ENCODE peak calls at places on chromosome 3, in ten cellular contexts. One of them, this sample, is unnamed.

GRCh38 chr3:117844676-117845075 is 1135.1 kb downstream of the TUSC7 start:
- DNase-seq in pancreas: no peak
- DNase-seq in tibial nerve: no peak
- DNase-seq in fibroblast of lung: peak
- DNase-seq in psoas muscle: no peak
- DNase-seq in tibial artery: no peak
- DNase-seq in colonic mucosa: no peak
- DNase-seq in neural progenitor cell: no peak
- DNase-seq in dorsolateral prefrontal cortex: no peak
- DNase-seq in cardiac muscle cell: no peak
- DNase-seq in this sample: no peak

GRCh38 chr3:34106879-34107278 is 308.4 kb downstream of the PDCD6IP start:
- DNase-seq in psoas muscle: no peak
- DNase-seq in dorsolateral prefrontal cortex: no peak
- DNase-seq in tibial artery: no peak
- DNase-seq in tibial nerve: no peak
- DNase-seq in fibroblast of lung: no peak
- DNase-seq in pancreas: no peak
- DNase-seq in neural progenitor cell: peak
- DNase-seq in cardiac muscle cell: peak
- DNase-seq in colonic mucosa: peak
- DNase-seq in this sample: no peak

GRCh38 chr3:133851266-133851906 is 44.3 kb downstream of the RAB6B start:
- DNase-seq in psoas muscle: no peak
- DNase-seq in colonic mucosa: no peak
- DNase-seq in dorsolateral prefrontal cortex: no peak
- DNase-seq in cardiac muscle cell: no peak
- DNase-seq in pancreas: no peak
- DNase-seq in neural progenitor cell: no peak
- DNase-seq in fibroblast of lung: no peak
- DNase-seq in tibial artery: no peak
- DNase-seq in tibial nerve: no peak
- DNase-seq in this sample: no peak

GRCh38 chr3:108322352-108322751 is 26.0 kb downstream of the HHLA2 start:
- DNase-seq in tibial nerve: no peak
- DNase-seq in fibroblast of lung: no peak
- DNase-seq in psoas muscle: no peak
- DNase-seq in tibial artery: no peak
- DNase-seq in cardiac muscle cell: no peak
- DNase-seq in neural progenitor cell: no peak
- DNase-seq in colonic mucosa: no peak
- DNase-seq in pancreas: no peak
- DNase-seq in dorsolateral prefrontal cortex: no peak
- DNase-seq in this sample: no peak

GRCh38 chr3:149958171-149958796 is 12.4 kb downstream of the PFN2 start:
- DNase-seq in neural progenitor cell: no peak
- DNase-seq in fibroblast of lung: no peak
- DNase-seq in dorsolateral prefrontal cortex: no peak
- DNase-seq in tibial artery: no peak
- DNase-seq in cardiac muscle cell: no peak
- DNase-seq in colonic mucosa: no peak
- DNase-seq in psoas muscle: no peak
- DNase-seq in tibial nerve: no peak
- DNase-seq in pancreas: no peak
- DNase-seq in this sample: no peak

GRCh38 chr3:111283165-111283564 is 211.5 kb downstream of the NECTIN3 start:
- DNase-seq in pancreas: no peak
- DNase-seq in fibroblast of lung: no peak
- DNase-seq in colonic mucosa: no peak
- DNase-seq in tibial artery: no peak
- DNase-seq in neural progenitor cell: no peak
- DNase-seq in tibial nerve: no peak
- DNase-seq in cardiac muscle cell: no peak
- DNase-seq in dorsolateral prefrontal cortex: no peak
- DNase-seq in psoas muscle: no peak
- DNase-seq in this sample: no peak

GRCh38 chr3:3196148-3196861 is 16.8 kb upstream of the CRBN start:
- DNase-seq in colonic mucosa: no peak
- DNase-seq in tibial artery: no peak
- DNase-seq in cardiac muscle cell: peak
- DNase-seq in pancreas: no peak
- DNase-seq in psoas muscle: no peak
- DNase-seq in tibial nerve: no peak
- DNase-seq in neural progenitor cell: peak
- DNase-seq in fibroblast of lung: no peak
- DNase-seq in dorsolateral prefrontal cortex: no peak
- DNase-seq in this sample: no peak

GRCh38 chr3:187709155-187709554 is 6.8 kb upstream of the RTP2 start:
- DNase-seq in colonic mucosa: no peak
- DNase-seq in cardiac muscle cell: peak
- DNase-seq in pancreas: no peak
- DNase-seq in neural progenitor cell: peak
- DNase-seq in psoas muscle: no peak
- DNase-seq in fibroblast of lung: no peak
- DNase-seq in tibial nerve: no peak
- DNase-seq in dorsolateral prefrontal cortex: no peak
- DNase-seq in tibial artery: no peak
- DNase-seq in this sample: no peak

GRCh38 chr3:154018100-154018696 is 103.0 kb upstream of the ARHGEF26 start:
- DNase-seq in pancreas: no peak
- DNase-seq in cardiac muscle cell: peak
- DNase-seq in fibroblast of lung: peak
- DNase-seq in dorsolateral prefrontal cortex: no peak
- DNase-seq in psoas muscle: no peak
- DNase-seq in colonic mucosa: peak
- DNase-seq in neural progenitor cell: peak
- DNase-seq in tibial artery: no peak
- DNase-seq in tibial nerve: no peak
- DNase-seq in this sample: no peak
- TF ChIP-seq CTCF in pancreas: no peak
- TF ChIP-seq CTCF in cardiac muscle cell: peak
- TF ChIP-seq CTCF in fibroblast of lung: peak
- TF ChIP-seq CTCF in dorsolateral prefrontal cortex: no peak
- TF ChIP-seq CTCF in psoas muscle: no peak
- TF ChIP-seq CTCF in colonic mucosa: peak
- TF ChIP-seq CTCF in neural progenitor cell: peak
- TF ChIP-seq CTCF in tibial artery: no peak
- TF ChIP-seq CTCF in tibial nerve: no peak
- TF ChIP-seq CTCF in this sample: no peak

GRCh38 chr3:73061416-73061815 is at the start of gene EBLN2:
- DNase-seq in fibroblast of lung: no peak
- DNase-seq in dorsolateral prefrontal cortex: no peak
- DNase-seq in pancreas: no peak
- DNase-seq in tibial artery: no peak
- DNase-seq in tibial nerve: no peak
- DNase-seq in colonic mucosa: no peak
- DNase-seq in cardiac muscle cell: peak
- DNase-seq in neural progenitor cell: no peak
- DNase-seq in psoas muscle: no peak
- DNase-seq in this sample: no peak

GRCh38 chr3:73052857-73053256 is 8.6 kb upstream of the EBLN2 start:
- DNase-seq in colonic mucosa: no peak
- DNase-seq in cardiac muscle cell: no peak
- DNase-seq in neural progenitor cell: no peak
- DNase-seq in dorsolateral prefrontal cortex: no peak
- DNase-seq in fibroblast of lung: no peak
- DNase-seq in tibial nerve: no peak
- DNase-seq in tibial artery: no peak
- DNase-seq in psoas muscle: no peak
- DNase-seq in pancreas: no peak
- DNase-seq in this sample: no peak

GRCh38 chr3:73060302-73060723 is 1.1 kb upstream of the EBLN2 start:
- DNase-seq in colonic mucosa: no peak
- DNase-seq in dorsolateral prefrontal cortex: no peak
- DNase-seq in tibial nerve: no peak
- DNase-seq in fibroblast of lung: peak
- DNase-seq in cardiac muscle cell: no peak
- DNase-seq in pancreas: no peak
- DNase-seq in psoas muscle: no peak
- DNase-seq in tibial artery: no peak
- DNase-seq in neural progenitor cell: no peak
- DNase-seq in this sample: no peak

GRCh38 chr3:73056365-73057150 is 4.9 kb upstream of the EBLN2 start:
- DNase-seq in psoas muscle: no peak
- DNase-seq in fibroblast of lung: peak
- DNase-seq in colonic mucosa: no peak
- DNase-seq in pancreas: no peak
- DNase-seq in tibial nerve: no peak
- DNase-seq in tibial artery: no peak
- DNase-seq in cardiac muscle cell: no peak
- DNase-seq in neural progenitor cell: peak
- DNase-seq in dorsolateral prefrontal cortex: no peak
- DNase-seq in this sample: no peak

DNA sequence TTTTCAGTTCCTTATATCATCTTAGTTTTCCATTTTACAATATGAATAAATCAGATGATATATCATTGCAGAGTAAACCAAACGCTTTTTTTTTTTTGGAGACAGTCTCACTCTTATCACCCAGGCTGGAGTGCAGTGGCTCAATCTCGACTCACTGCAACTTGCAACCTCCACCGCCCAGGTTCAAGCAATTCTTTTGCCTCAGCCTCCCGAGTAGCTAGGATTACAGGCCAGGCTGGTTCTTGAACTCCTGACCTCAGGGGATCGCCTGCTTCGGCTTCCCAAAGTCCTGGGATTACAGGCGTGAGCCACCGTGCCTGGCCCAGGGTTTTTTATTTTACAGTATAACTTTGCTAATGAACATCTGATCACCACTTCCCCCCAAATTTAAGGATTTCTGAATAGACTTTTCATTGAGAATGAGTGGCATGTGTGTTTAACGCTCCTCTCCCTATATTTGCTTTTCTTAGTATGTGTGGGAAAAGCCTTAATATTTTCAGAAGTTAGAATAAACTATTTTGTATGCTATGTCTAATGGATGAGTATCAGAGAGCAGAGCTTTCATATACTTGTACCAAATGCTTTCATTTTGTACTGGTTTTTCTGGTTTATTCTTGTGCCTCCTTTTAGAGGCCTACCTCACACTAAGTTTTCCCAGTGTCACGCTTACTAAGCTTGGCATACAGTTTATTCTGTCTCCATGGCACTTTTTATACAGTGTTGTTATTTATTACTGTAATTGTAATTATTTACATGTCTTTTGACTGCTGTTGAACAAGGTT is 5.7 kb upstream of the EBLN2 start:
- DNase-seq in neural progenitor cell: no peak
- DNase-seq in psoas muscle: no peak
- DNase-seq in tibial artery: no peak
- DNase-seq in cardiac muscle cell: no peak
- DNase-seq in tibial nerve: no peak
- DNase-seq in colonic mucosa: no peak
- DNase-seq in fibroblast of lung: no peak
- DNase-seq in dorsolateral prefrontal cortex: no peak
- DNase-seq in pancreas: no peak
- DNase-seq in this sample: no peak
- H3K27ac ChIP-seq in neural progenitor cell: no peak
- H3K27ac ChIP-seq in psoas muscle: no peak
- H3K27ac ChIP-seq in tibial artery: no peak
- H3K27ac ChIP-seq in cardiac muscle cell: peak
- H3K27ac ChIP-seq in tibial nerve: peak
- H3K27ac ChIP-seq in colonic mucosa: no peak
- H3K27ac ChIP-seq in fibroblast of lung: peak
- H3K27ac ChIP-seq in dorsolateral prefrontal cortex: peak
- H3K27ac ChIP-seq in pancreas: no peak
- H3K27ac ChIP-seq in this sample: no peak

GRCh38 chr3:49620728-49621127 is 53.4 kb upstream of the APEH start:
- DNase-seq in colonic mucosa: no peak
- DNase-seq in dorsolateral prefrontal cortex: no peak
- DNase-seq in tibial artery: no peak
- DNase-seq in tibial nerve: no peak
- DNase-seq in cardiac muscle cell: no peak
- DNase-seq in fibroblast of lung: no peak
- DNase-seq in neural progenitor cell: no peak
- DNase-seq in psoas muscle: no peak
- DNase-seq in pancreas: peak
- DNase-seq in this sample: no peak

GRCh38 chr3:49617390-49618013 is 56.6 kb upstream of the APEH start:
- DNase-seq in neural progenitor cell: no peak
- DNase-seq in tibial artery: no peak
- DNase-seq in psoas muscle: no peak
- DNase-seq in colonic mucosa: no peak
- DNase-seq in tibial nerve: no peak
- DNase-seq in dorsolateral prefrontal cortex: no peak
- DNase-seq in fibroblast of lung: no peak
- DNase-seq in cardiac muscle cell: no peak
- DNase-seq in pancreas: peak
- DNase-seq in this sample: no peak

GRCh38 chr3:49618412-49618811 is 55.7 kb upstream of the APEH start:
- DNase-seq in psoas muscle: no peak
- DNase-seq in pancreas: peak
- DNase-seq in neural progenitor cell: peak
- DNase-seq in colonic mucosa: no peak
- DNase-seq in dorsolateral prefrontal cortex: no peak
- DNase-seq in tibial nerve: no peak
- DNase-seq in cardiac muscle cell: peak
- DNase-seq in fibroblast of lung: no peak
- DNase-seq in tibial artery: no peak
- DNase-seq in this sample: no peak

GRCh38 chr3:49616491-49616941 is 57.6 kb upstream of the APEH start:
- DNase-seq in neural progenitor cell: peak
- DNase-seq in tibial artery: no peak
- DNase-seq in tibial nerve: no peak
- DNase-seq in dorsolateral prefrontal cortex: no peak
- DNase-seq in colonic mucosa: no peak
- DNase-seq in pancreas: no peak
- DNase-seq in fibroblast of lung: peak
- DNase-seq in cardiac muscle cell: no peak
- DNase-seq in psoas muscle: no peak
- DNase-seq in this sample: no peak

DNA sequence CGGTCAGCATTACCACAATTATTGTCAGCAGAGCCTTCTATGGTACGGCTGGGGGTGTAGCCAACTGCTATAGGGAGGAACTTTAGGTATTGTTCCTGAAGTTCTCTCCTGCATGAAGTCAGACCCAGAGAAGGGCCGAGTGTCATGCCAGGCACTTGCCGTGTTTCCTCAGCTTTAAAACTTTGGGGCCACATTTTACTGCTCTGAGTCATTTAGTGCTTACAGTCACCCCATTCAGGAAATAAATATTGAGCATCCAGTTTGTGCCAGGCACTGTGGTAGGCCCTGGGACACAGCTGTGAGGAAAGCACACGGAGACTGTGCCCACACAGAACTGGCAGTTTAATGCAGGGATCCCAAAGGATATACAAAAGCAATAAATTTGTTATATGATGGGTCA is 54.5 kb upstream of the APEH start:
- DNase-seq in cardiac muscle cell: no peak
- DNase-seq in tibial artery: no peak
- DNase-seq in neural progenitor cell: no peak
- DNase-seq in colonic mucosa: no peak
- DNase-seq in pancreas: peak
- DNase-seq in dorsolateral prefrontal cortex: no peak
- DNase-seq in psoas muscle: no peak
- DNase-seq in fibroblast of lung: no peak
- DNase-seq in tibial nerve: no peak
- DNase-seq in this sample: no peak
- H3K4me3 ChIP-seq in cardiac muscle cell: no peak
- H3K4me3 ChIP-seq in tibial artery: no peak
- H3K4me3 ChIP-seq in neural progenitor cell: no peak
- H3K4me3 ChIP-seq in colonic mucosa: no peak
- H3K4me3 ChIP-seq in pancreas: no peak
- H3K4me3 ChIP-seq in dorsolateral prefrontal cortex: no peak
- H3K4me3 ChIP-seq in psoas muscle: no peak
- H3K4me3 ChIP-seq in fibroblast of lung: no peak
- H3K4me3 ChIP-seq in tibial nerve: no peak
- H3K4me3 ChIP-seq in this sample: no peak

DNA sequence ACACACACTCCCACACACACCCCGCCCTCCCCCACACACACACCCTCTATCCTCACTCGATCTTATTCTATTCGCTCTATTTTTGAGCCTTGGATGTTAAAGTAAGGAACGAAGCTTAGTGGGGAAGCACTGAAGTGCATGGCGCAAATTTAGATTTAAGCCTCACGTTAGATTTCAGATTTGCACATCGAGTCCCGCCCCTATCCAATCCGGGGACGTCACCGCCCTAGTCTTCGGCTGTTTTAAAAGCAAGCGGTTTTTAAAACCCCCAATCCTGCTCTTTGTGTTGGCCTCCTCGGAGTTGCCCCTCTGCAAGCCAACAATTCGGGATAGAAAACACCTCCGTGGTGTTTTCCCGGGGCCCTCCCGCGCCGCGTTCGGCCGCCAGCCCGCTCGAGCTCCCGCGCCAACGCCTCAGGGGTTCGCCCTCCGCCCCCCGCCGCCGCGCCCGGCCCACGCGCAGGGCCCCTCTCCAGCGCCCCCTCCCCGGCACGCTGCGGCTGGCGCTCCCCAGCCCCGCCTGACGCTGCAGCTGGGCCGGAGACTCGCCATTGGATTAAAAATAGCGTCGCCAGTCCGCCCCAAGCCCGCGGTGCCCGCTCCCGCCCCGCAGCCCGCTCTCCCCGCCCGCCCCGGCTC is at the start of gene USP13:
- DNase-seq in psoas muscle: peak
- DNase-seq in fibroblast of lung: peak
- DNase-seq in colonic mucosa: peak
- DNase-seq in pancreas: peak
- DNase-seq in tibial nerve: peak
- DNase-seq in tibial artery: peak
- DNase-seq in dorsolateral prefrontal cortex: peak
- DNase-seq in cardiac muscle cell: peak
- DNase-seq in neural progenitor cell: peak
- DNase-seq in this sample: peak
- TF ChIP-seq CTCF in psoas muscle: peak
- TF ChIP-seq CTCF in fibroblast of lung: no peak
- TF ChIP-seq CTCF in colonic mucosa: no peak
- TF ChIP-seq CTCF in pancreas: no peak
- TF ChIP-seq CTCF in tibial nerve: no peak
- TF ChIP-seq CTCF in tibial artery: peak
- TF ChIP-seq CTCF in dorsolateral prefrontal cortex: no peak
- TF ChIP-seq CTCF in cardiac muscle cell: no peak
- TF ChIP-seq CTCF in neural progenitor cell: peak
- TF ChIP-seq CTCF in this sample: peak